ENCODE peak calls at places on chromosomes 5 and 9, in ten cellular contexts. One of them, this sample, is unnamed. For H3K4me1, the result is how much of the 10 kb centered on the place peaks cover.

GRCh38 chr9:5549671-5550650 is 39.6 kb downstream of the PDCD1LG2 start:
- DNase-seq in ovary: no peak
- DNase-seq in K562: no peak
- DNase-seq in SK-N-SH: no peak
- DNase-seq in transverse colon: no peak
- DNase-seq in tibial nerve: no peak
- DNase-seq in esophagus muscularis mucosa: no peak
- DNase-seq in suprapubic skin: no peak
- DNase-seq in sigmoid colon: no peak
- DNase-seq in A549: no peak
- DNase-seq in this sample: no peak

GRCh38 chr5:145787001-145787400 is 48.1 kb downstream of the PRELID2 start:
- DNase-seq in ovary: no peak
- DNase-seq in sigmoid colon: no peak
- DNase-seq in K562: no peak
- DNase-seq in esophagus muscularis mucosa: no peak
- DNase-seq in tibial nerve: no peak
- DNase-seq in A549: no peak
- DNase-seq in SK-N-SH: no peak
- DNase-seq in transverse colon: no peak
- DNase-seq in suprapubic skin: no peak
- DNase-seq in this sample: no peak

GRCh38 chr5:127968998-127969397 is 114.6 kb upstream of the SLC12A2 start:
- DNase-seq in esophagus muscularis mucosa: no peak
- DNase-seq in suprapubic skin: no peak
- DNase-seq in ovary: no peak
- DNase-seq in A549: no peak
- DNase-seq in K562: no peak
- DNase-seq in tibial nerve: no peak
- DNase-seq in SK-N-SH: no peak
- DNase-seq in sigmoid colon: no peak
- DNase-seq in transverse colon: no peak
- DNase-seq in this sample: no peak

GRCh38 chr5:154829589-154830218 is 20.7 kb downstream of the FAXDC2 start:
- DNase-seq in K562: no peak
- DNase-seq in ovary: no peak
- DNase-seq in suprapubic skin: no peak
- DNase-seq in A549: no peak
- DNase-seq in transverse colon: peak
- DNase-seq in esophagus muscularis mucosa: no peak
- DNase-seq in sigmoid colon: peak
- DNase-seq in tibial nerve: no peak
- DNase-seq in SK-N-SH: no peak
- DNase-seq in this sample: peak

GRCh38 chr5:14870347-14871083 is 1.1 kb downstream of the ANKH start:
- DNase-seq in tibial nerve: no peak
- DNase-seq in suprapubic skin: no peak
- DNase-seq in K562: no peak
- DNase-seq in esophagus muscularis mucosa: no peak
- DNase-seq in SK-N-SH: peak
- DNase-seq in sigmoid colon: no peak
- DNase-seq in ovary: peak
- DNase-seq in A549: no peak
- DNase-seq in transverse colon: peak
- DNase-seq in this sample: peak

GRCh38 chr5:135977375-135977928 is 22.7 kb upstream of the LECT2 start:
- DNase-seq in ovary: peak
- DNase-seq in K562: peak
- DNase-seq in esophagus muscularis mucosa: no peak
- DNase-seq in tibial nerve: peak
- DNase-seq in SK-N-SH: no peak
- DNase-seq in transverse colon: peak
- DNase-seq in sigmoid colon: peak
- DNase-seq in A549: peak
- DNase-seq in suprapubic skin: no peak
- DNase-seq in this sample: peak

GRCh38 chr5:110269478-110270142 is 456.9 kb downstream of the TMEM232 start:
- DNase-seq in suprapubic skin: no peak
- DNase-seq in ovary: no peak
- DNase-seq in tibial nerve: no peak
- DNase-seq in SK-N-SH: no peak
- DNase-seq in A549: no peak
- DNase-seq in esophagus muscularis mucosa: no peak
- DNase-seq in transverse colon: no peak
- DNase-seq in sigmoid colon: no peak
- DNase-seq in K562: no peak
- DNase-seq in this sample: no peak

GRCh38 chr5:102527547-102527946 is 28.7 kb upstream of the SLCO6A1 start:
- DNase-seq in tibial nerve: no peak
- DNase-seq in esophagus muscularis mucosa: no peak
- DNase-seq in suprapubic skin: no peak
- DNase-seq in ovary: no peak
- DNase-seq in sigmoid colon: no peak
- DNase-seq in SK-N-SH: no peak
- DNase-seq in A549: no peak
- DNase-seq in K562: no peak
- DNase-seq in transverse colon: no peak
- DNase-seq in this sample: no peak

GRCh38 chr5:55108651-55109050 is 6.2 kb downstream of the GZMA start:
- DNase-seq in suprapubic skin: no peak
- DNase-seq in A549: no peak
- DNase-seq in tibial nerve: no peak
- DNase-seq in SK-N-SH: no peak
- DNase-seq in esophagus muscularis mucosa: no peak
- DNase-seq in K562: no peak
- DNase-seq in sigmoid colon: no peak
- DNase-seq in ovary: no peak
- DNase-seq in transverse colon: no peak
- DNase-seq in this sample: no peak

GRCh38 chr9:120610975-120611689 is 31.2 kb upstream of the CDK5RAP2 start:
- DNase-seq in SK-N-SH: no peak
- DNase-seq in ovary: no peak
- DNase-seq in suprapubic skin: no peak
- DNase-seq in esophagus muscularis mucosa: no peak
- DNase-seq in tibial nerve: no peak
- DNase-seq in K562: peak
- DNase-seq in A549: no peak
- DNase-seq in transverse colon: no peak
- DNase-seq in sigmoid colon: no peak
- DNase-seq in this sample: no peak

GRCh38 chr5:94689871-94690270 is 71.4 kb downstream of the SLF1 start:
- DNase-seq in esophagus muscularis mucosa: no peak
- DNase-seq in sigmoid colon: no peak
- DNase-seq in tibial nerve: no peak
- DNase-seq in transverse colon: no peak
- DNase-seq in K562: no peak
- DNase-seq in SK-N-SH: no peak
- DNase-seq in ovary: no peak
- DNase-seq in suprapubic skin: no peak
- DNase-seq in A549: no peak
- DNase-seq in this sample: no peak

GRCh38 chr9:113993838-113994540 is 84.1 kb downstream of the AMBP start:
- DNase-seq in transverse colon: peak
- DNase-seq in suprapubic skin: peak
- DNase-seq in SK-N-SH: peak
- DNase-seq in A549: no peak
- DNase-seq in tibial nerve: peak
- DNase-seq in sigmoid colon: peak
- DNase-seq in ovary: peak
- DNase-seq in K562: no peak
- DNase-seq in esophagus muscularis mucosa: no peak
- DNase-seq in this sample: peak

GRCh38 chr5:150734579-150735384 is 24.0 kb downstream of the DCTN4 start:
- DNase-seq in suprapubic skin: no peak
- DNase-seq in K562: peak
- DNase-seq in A549: no peak
- DNase-seq in SK-N-SH: no peak
- DNase-seq in esophagus muscularis mucosa: no peak
- DNase-seq in ovary: no peak
- DNase-seq in sigmoid colon: peak
- DNase-seq in transverse colon: peak
- DNase-seq in tibial nerve: no peak
- DNase-seq in this sample: peak

GRCh38 chr5:159010611-159011497 is 88.9 kb downstream of the EBF1 start:
- DNase-seq in SK-N-SH: peak
- DNase-seq in sigmoid colon: no peak
- DNase-seq in transverse colon: no peak
- DNase-seq in A549: no peak
- DNase-seq in suprapubic skin: no peak
- DNase-seq in ovary: no peak
- DNase-seq in tibial nerve: no peak
- DNase-seq in K562: no peak
- DNase-seq in esophagus muscularis mucosa: no peak
- DNase-seq in this sample: no peak
- H3K4me3 ChIP-seq in SK-N-SH: no peak
- H3K4me3 ChIP-seq in sigmoid colon: no peak
- H3K4me3 ChIP-seq in transverse colon: no peak
- H3K4me3 ChIP-seq in A549: no peak
- H3K4me3 ChIP-seq in suprapubic skin: peak
- H3K4me3 ChIP-seq in ovary: peak
- H3K4me3 ChIP-seq in tibial nerve: no peak
- H3K4me3 ChIP-seq in K562: no peak
- H3K4me3 ChIP-seq in esophagus muscularis mucosa: peak
- H3K4me3 ChIP-seq in this sample: no peak

DNA sequence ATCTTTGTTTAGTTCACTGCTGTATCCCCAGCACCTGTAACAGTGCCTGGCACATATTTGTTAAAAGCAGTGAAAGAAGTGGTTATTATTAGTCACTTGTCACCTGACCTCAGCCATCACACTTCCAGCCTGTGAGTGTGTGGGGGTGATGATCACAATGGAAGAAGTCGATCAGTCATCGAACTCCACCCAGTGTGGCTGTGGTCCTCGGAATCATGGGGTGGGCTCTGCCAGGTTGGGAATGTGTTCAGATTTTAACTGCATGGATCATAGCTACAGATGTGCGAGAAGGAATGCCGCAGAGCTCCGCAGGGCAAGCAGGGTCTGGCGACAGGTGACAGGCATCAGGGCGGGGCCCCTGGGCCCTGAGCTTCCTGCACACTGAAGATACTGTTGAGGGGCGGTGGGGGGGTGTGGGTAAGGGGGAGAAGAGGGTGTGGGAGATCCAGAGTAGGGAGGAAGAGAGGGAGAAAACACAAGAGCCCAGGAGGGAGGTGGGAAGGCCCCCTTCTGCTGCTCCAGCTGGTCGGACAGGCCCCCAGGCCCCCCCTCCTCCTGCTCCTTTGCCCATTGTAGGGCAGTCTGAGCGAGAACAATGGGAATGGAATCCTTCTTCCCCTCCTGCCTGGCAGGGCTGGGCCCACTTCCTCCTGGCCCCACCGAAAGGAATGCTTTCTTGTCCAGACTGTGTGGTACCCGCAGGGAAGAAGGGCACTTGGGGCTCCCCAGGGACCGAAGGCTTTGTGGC is 89.6 kb downstream of the SPRY4 start:
- DNase-seq in esophagus muscularis mucosa: no peak
- DNase-seq in sigmoid colon: no peak
- DNase-seq in ovary: no peak
- DNase-seq in A549: no peak
- DNase-seq in SK-N-SH: no peak
- DNase-seq in suprapubic skin: no peak
- DNase-seq in tibial nerve: no peak
- DNase-seq in transverse colon: no peak
- DNase-seq in K562: no peak
- DNase-seq in this sample: no peak
- TF ChIP-seq EP300 in esophagus muscularis mucosa: no peak
- TF ChIP-seq EP300 in sigmoid colon: no peak
- TF ChIP-seq EP300 in ovary: no peak
- TF ChIP-seq EP300 in A549: no peak
- TF ChIP-seq EP300 in SK-N-SH: no peak
- TF ChIP-seq EP300 in suprapubic skin: no peak
- TF ChIP-seq EP300 in tibial nerve: no peak
- TF ChIP-seq EP300 in transverse colon: no peak
- TF ChIP-seq EP300 in K562: no peak
- TF ChIP-seq EP300 in this sample: no peak

DNA sequence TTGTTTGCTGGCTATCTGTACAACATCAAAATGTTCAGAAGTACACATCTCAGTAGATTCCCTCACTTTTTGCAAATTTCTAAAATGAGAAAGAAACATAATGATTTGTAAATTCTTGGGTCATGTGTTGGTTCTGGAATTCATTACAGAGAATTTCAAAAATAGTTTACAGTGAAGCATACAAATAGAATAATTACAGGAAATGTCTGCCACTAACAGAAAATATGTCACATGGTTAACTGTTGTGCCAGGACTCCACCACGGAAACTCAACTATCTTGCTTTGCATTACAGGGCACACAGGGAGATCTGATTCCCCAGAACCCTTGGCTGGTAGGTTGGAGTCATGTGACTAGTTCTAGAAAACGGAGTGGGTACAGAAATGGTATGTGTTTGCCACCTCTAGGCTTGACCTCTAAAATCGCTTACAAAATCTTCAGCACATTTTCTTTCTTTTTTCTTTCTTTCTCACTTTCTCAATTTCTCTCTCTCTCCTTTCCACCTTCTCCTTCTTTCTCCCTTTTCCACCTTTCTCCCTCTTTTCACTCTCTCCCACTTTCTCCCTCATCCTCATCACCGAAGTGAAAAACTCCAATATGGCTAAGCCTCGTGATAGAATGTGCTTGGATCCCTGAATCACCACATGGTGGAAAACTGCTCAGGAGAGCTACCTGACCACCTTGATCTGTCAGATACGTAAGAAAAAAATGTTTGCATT is 32.4 kb downstream of the RASEF start:
- DNase-seq in suprapubic skin: no peak
- DNase-seq in sigmoid colon: no peak
- DNase-seq in A549: no peak
- DNase-seq in tibial nerve: no peak
- DNase-seq in transverse colon: no peak
- DNase-seq in ovary: no peak
- DNase-seq in K562: no peak
- DNase-seq in esophagus muscularis mucosa: no peak
- DNase-seq in SK-N-SH: no peak
- DNase-seq in this sample: no peak
- H3K4me1 ChIP-seq in suprapubic skin: under half
- H3K4me1 ChIP-seq in sigmoid colon: under half
- H3K4me1 ChIP-seq in A549: half or more
- H3K4me1 ChIP-seq in tibial nerve: under half
- H3K4me1 ChIP-seq in transverse colon: under half
- H3K4me1 ChIP-seq in ovary: under half
- H3K4me1 ChIP-seq in K562: under half
- H3K4me1 ChIP-seq in esophagus muscularis mucosa: under half
- H3K4me1 ChIP-seq in SK-N-SH: under half
- H3K4me1 ChIP-seq in this sample: under half

DNA sequence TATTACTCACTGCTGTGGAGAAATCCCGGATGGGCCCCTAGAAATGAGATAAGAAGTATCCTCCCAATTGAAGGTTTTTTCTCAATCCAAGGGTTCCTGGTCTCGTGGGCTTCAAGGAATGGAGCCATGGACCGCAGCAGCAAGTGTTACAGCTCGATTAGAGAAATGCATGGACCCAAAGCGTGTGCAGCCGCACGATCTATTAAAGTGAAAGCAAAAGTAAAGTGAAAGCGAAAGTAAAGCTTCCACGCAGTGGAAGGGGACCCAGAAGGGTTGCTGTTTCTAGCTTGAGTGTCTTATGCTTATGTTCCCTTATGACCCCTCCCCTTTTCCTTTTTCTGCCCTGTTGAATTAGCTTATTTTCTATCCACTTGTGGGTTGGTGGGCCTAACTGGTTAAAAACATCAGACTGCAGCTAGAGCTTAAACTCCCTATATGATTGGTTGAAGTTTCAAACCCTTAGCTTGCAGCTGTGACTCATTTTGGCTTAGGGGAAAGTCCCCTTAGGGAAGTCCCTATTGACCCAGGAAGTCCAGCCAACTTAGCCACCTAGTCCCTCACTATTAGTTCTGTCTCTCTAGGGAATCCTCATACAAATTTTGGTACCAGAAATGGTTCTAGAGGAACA is 1111.8 kb downstream of the TAF11L14 start:
- DNase-seq in SK-N-SH: peak
- DNase-seq in K562: peak
- DNase-seq in sigmoid colon: no peak
- DNase-seq in ovary: no peak
- DNase-seq in esophagus muscularis mucosa: peak
- DNase-seq in tibial nerve: no peak
- DNase-seq in suprapubic skin: no peak
- DNase-seq in transverse colon: peak
- DNase-seq in A549: peak
- DNase-seq in this sample: no peak
- H3K4me3 ChIP-seq in SK-N-SH: peak
- H3K4me3 ChIP-seq in K562: peak
- H3K4me3 ChIP-seq in sigmoid colon: peak
- H3K4me3 ChIP-seq in ovary: peak
- H3K4me3 ChIP-seq in esophagus muscularis mucosa: peak
- H3K4me3 ChIP-seq in tibial nerve: peak
- H3K4me3 ChIP-seq in suprapubic skin: peak
- H3K4me3 ChIP-seq in transverse colon: peak
- H3K4me3 ChIP-seq in A549: peak
- H3K4me3 ChIP-seq in this sample: peak

This sample was measured in stomach.